ENCODE peak calls at places on chromosomes 4 and X, in four cellular contexts. A is iris pigment epithelial cell, C is left colon, X is SK-N-SH. Y is an unnamed sample.

GRCh38 chr4:151727365-151727764 is 33.4 kb downstream of the GATB start:
- DNase-seq in A (peak), X (no peak), C (no peak), Y (no peak)

GRCh38 chrX:154298312-154298711 is 2.7 kb downstream of the TKTL1 start:
- DNase-seq in C (no peak), A (no peak), X (no peak), Y (no peak)

GRCh38 chr4:129968778-129969177 is 872.8 kb downstream of the C4orf33 start:
- DNase-seq in A (no peak), C (no peak), X (no peak), Y (no peak)

GRCh38 chrX:10124506-10125247 is 32.1 kb upstream of the CLCN4 start:
- DNase-seq in X (no peak), C (no peak), A (no peak), Y (no peak)

GRCh38 chrX:17375631-17376380 is 806 bp downstream of the NHS start:
- DNase-seq in X (peak), A (peak), C (peak), Y (no peak)

GRCh38 chrX:2584216-2584615 is 83.4 kb upstream of the DHRSX start:
- DNase-seq in C (no peak), A (no peak), X (peak), Y (no peak)

GRCh38 chr4:144654161-144654560 is 8.2 kb downstream of the HHIP start:
- DNase-seq in X (no peak), C (no peak), A (no peak), Y (no peak)

GRCh38 chrX:15464704-15465103 is 28.4 kb downstream of the PIR start:
- DNase-seq in A (no peak), X (no peak), C (no peak), Y (no peak)

GRCh38 chr4:77127837-77128621 is 29.0 kb upstream of the CCNG2 start:
- DNase-seq in X (no peak), C (no peak), A (no peak), Y (no peak)

GRCh38 chr4:1890979-1891378 is 19.8 kb downstream of the NSD2 start:
- DNase-seq in X (no peak), A (no peak), C (no peak), Y (no peak)

GRCh38 chrX:54695816-54696487 is 102.1 kb downstream of the ITIH6 start:
- DNase-seq in A (no peak), X (peak), C (no peak), Y (no peak)

GRCh38 chr4:118911162-118911791 is 22.6 kb downstream of the SYNPO2 start:
- DNase-seq in A (peak), C (no peak), X (no peak), Y (no peak)

GRCh38 chrX:14440109-14440508 is 89.2 kb upstream of the GLRA2 start:
- DNase-seq in C (no peak), A (no peak), X (no peak), Y (no peak)

GRCh38 chr4:23903859-23904438 is 14.1 kb upstream of the PPARGC1A start:
- DNase-seq in A (no peak), C (no peak), X (no peak), Y (peak)

GRCh38 chr4:1855334-1856070 is 454 bp downstream of the LETM1 start:
- DNase-seq in A (no peak), X (peak), C (no peak), Y (no peak)

GRCh38 chrX:23901065-23901464 is 6.7 kb downstream of the APOO start:
- DNase-seq in C (no peak), X (no peak), A (peak), Y (no peak)

GRCh38 chr4:187017156-187017555 is 293.5 kb upstream of the FAT1 start:
- DNase-seq in A (no peak), X (no peak), C (no peak), Y (no peak)

GRCh38 chr4:131974730-131975129 is 1174.4 kb upstream of the PCDH10 start:
- DNase-seq in C (no peak), X (no peak), A (no peak), Y (no peak)

GRCh38 chrX:2262679-2263055 is 238.1 kb downstream of the DHRSX start:
- DNase-seq in C (no peak), X (no peak), A (no peak), Y (no peak)

GRCh38 chr4:84171871-84172270 is 327.2 kb downstream of the NKX6-1 start:
- DNase-seq in X (no peak), C (no peak), A (no peak), Y (no peak)

GRCh38 chrX:37060999-37061398 is 52.8 kb downstream of the FAM47C start:
- DNase-seq in X (peak), C (no peak), A (peak), Y (no peak)

GRCh38 chrX:10157032-10157341 is 212 bp downstream of the CLCN4 start:
- DNase-seq in X (no peak), A (no peak), C (no peak), Y (no peak)

GRCh38 chr4:33709247-33709646 is 2535.1 kb downstream of the ARAP2 start:
- DNase-seq in A (peak), C (no peak), X (no peak), Y (no peak)

GRCh38 chr4:19807505-19807904 is 444.2 kb upstream of the SLIT2 start:
- DNase-seq in X (no peak), A (peak), C (no peak), Y (no peak)

GRCh38 chr4:147354271-147354670 is 126.6 kb upstream of the EDNRA start:
- DNase-seq in X (no peak), A (no peak), C (no peak), Y (no peak)

GRCh38 chrX:24965400-24965799 is 50.4 kb downstream of the ARX start:
- DNase-seq in X (no peak), C (no peak), A (no peak), Y (no peak)

GRCh38 chr4:101355767-101356702 is 8.7 kb upstream of the PPP3CA start:
- DNase-seq in A (peak), X (no peak), C (no peak), Y (no peak)

GRCh38 chrX:14050704-14051103 is 21.0 kb upstream of the GEMIN8 start:
- DNase-seq in C (no peak), X (no peak), A (no peak), Y (no peak)

GRCh38 chr4:79588679-79589078 is 180.7 kb upstream of the GK2 start:
- DNase-seq in X (no peak), C (no peak), A (peak), Y (no peak)

GRCh38 chrX:155148724-155149537 is 67.3 kb upstream of the VBP1 start:
- DNase-seq in A (peak), C (no peak), X (peak), Y (peak)

GRCh38 chrX:9055354-9055753 is 21.4 kb upstream of the FAM9B start:
- DNase-seq in X (no peak), C (no peak), A (no peak), Y (no peak)